ENCODE peak calls at places on chromosomes 6 and 20, in six cellular contexts. D, P, B, E, C and M are unnamed samples.

GRCh38 chr6:36382976-36383375 is 4.5 kb downstream of the ETV7 start:
- DNase-seq in B (no peak), C (no peak), P (no peak), D (no peak), E (no peak), M (no peak)

GRCh38 chr20:15339264-15339663 is 1001.9 kb upstream of the FLRT3 start:
- DNase-seq in C (no peak), E (no peak), P (no peak), D (no peak), B (no peak), M (peak)

GRCh38 chr20:37189617-37190016 is 10.3 kb upstream of the MROH8 start:
- DNase-seq in E (no peak), P (no peak), B (no peak), C (no peak), D (no peak), M (no peak)

GRCh38 chr6:36682328-36683144 is 4.0 kb downstream of the CDKN1A start:
- DNase-seq in P (peak), D (peak), E (no peak), B (peak), C (peak), M (peak)

GRCh38 chr6:17583811-17584210 is 16.3 kb upstream of the FAM8A1 start:
- DNase-seq in B (no peak), C (peak), D (no peak), E (peak), P (no peak), M (no peak)

GRCh38 chr20:48619126-48620101 is 208.4 kb downstream of the PREX1 start:
- DNase-seq in B (no peak), E (no peak), C (peak), D (no peak), P (no peak), M (peak)

GRCh38 chr6:76592561-76592960 is 520.1 kb upstream of the IMPG1 start:
- DNase-seq in D (no peak), E (no peak), C (no peak), B (no peak), P (no peak), M (no peak)

GRCh38 chr6:1461207-1461606 is 71.8 kb downstream of the FOXF2 start:
- DNase-seq in P (no peak), B (no peak), D (no peak), E (no peak), C (peak), M (peak)

GRCh38 chr6:17965397-17965796 is 22.0 kb downstream of the KIF13A start:
- DNase-seq in D (no peak), P (no peak), B (no peak), E (peak), C (peak), M (no peak)

GRCh38 chr20:33465536-33466302 is 22.2 kb upstream of the SNTA1 start:
- DNase-seq in P (no peak), C (no peak), D (no peak), E (no peak), B (no peak), M (no peak)

GRCh38 chr6:163085426-163085825 is 329.1 kb upstream of the QKI start:
- DNase-seq in E (no peak), C (no peak), P (no peak), B (no peak), D (no peak), M (no peak)

GRCh38 chr6:112040933-112041332 is 13.0 kb upstream of the CCN6 start:
- DNase-seq in B (no peak), P (no peak), C (peak), E (peak), D (no peak), M (peak)

GRCh38 chr6:138805431-138805830 is 9.5 kb downstream of the ECT2L start:
- DNase-seq in B (no peak), D (no peak), C (peak), P (peak), E (peak), M (no peak)

GRCh38 chr20:13298692-13299373 is 77.8 kb downstream of the ISM1 start:
- DNase-seq in B (no peak), D (no peak), P (no peak), C (no peak), E (no peak), M (no peak)

GRCh38 chr6:87772597-87773530 is 70.8 kb upstream of the AKIRIN2 start:
- DNase-seq in E (no peak), C (peak), P (no peak), B (no peak), D (no peak), M (no peak)

GRCh38 chr6:87572031-87572430 is 17.8 kb downstream of the RARS2 start:
- DNase-seq in D (no peak), C (peak), E (no peak), P (no peak), B (no peak), M (no peak)

GRCh38 chr6:12527339-12527738 is 189.2 kb upstream of the PHACTR1 start:
- DNase-seq in E (no peak), D (no peak), C (no peak), P (no peak), B (no peak), M (no peak)

GRCh38 chr6:32763417-32763816 is at the start of gene HLA-DQB2:
- DNase-seq in E (no peak), P (no peak), D (peak), B (no peak), C (no peak), M (no peak)

GRCh38 chr6:159929819-159930218 is 39.0 kb downstream of the MAS1 start:
- DNase-seq in C (no peak), P (no peak), E (no peak), D (peak), B (peak), M (no peak)